ENCODE peak calls at places on chromosomes 7 and 10, in seven cellular contexts. One of them, this sample, is unnamed.

GRCh38 chr7:34062826-34063225 is 157.5 kb downstream of the BMPER start:
- DNase-seq in activated CD8-positive, alpha-beta memory T cell treated with anti-CD3 and anti-CD28 coated beads for 24 hours: no peak
- DNase-seq in activated naive CD8-positive, alpha-beta T cell treated with anti-CD3 and anti-CD28 coated beads for 36 hours: no peak
- DNase-seq in cortex of kidney: no peak
- DNase-seq in nephron progenitor cell: no peak
- DNase-seq in pons: no peak
- DNase-seq in posterior cingulate gyrus: no peak
- DNase-seq in this sample: no peak

GRCh38 chr7:152462995-152463713 is 27.4 kb upstream of the KMT2C start:
- DNase-seq in activated CD8-positive, alpha-beta memory T cell treated with anti-CD3 and anti-CD28 coated beads for 24 hours: no peak
- DNase-seq in activated naive CD8-positive, alpha-beta T cell treated with anti-CD3 and anti-CD28 coated beads for 36 hours: no peak
- DNase-seq in cortex of kidney: no peak
- DNase-seq in nephron progenitor cell: peak; percentile 66
- DNase-seq in pons: no peak
- DNase-seq in posterior cingulate gyrus: peak; percentile 31
- DNase-seq in this sample: peak; percentile 60

GRCh38 chr7:4020086-4020485 is 662.0 kb upstream of the FOXK1 start:
- DNase-seq in activated CD8-positive, alpha-beta memory T cell treated with anti-CD3 and anti-CD28 coated beads for 24 hours: no peak
- DNase-seq in activated naive CD8-positive, alpha-beta T cell treated with anti-CD3 and anti-CD28 coated beads for 36 hours: no peak
- DNase-seq in cortex of kidney: no peak
- DNase-seq in nephron progenitor cell: no peak
- DNase-seq in pons: no peak
- DNase-seq in posterior cingulate gyrus: no peak
- DNase-seq in this sample: no peak

GRCh38 chr10:83144461-83144860 is 994.8 kb upstream of the GHITM start:
- DNase-seq in activated CD8-positive, alpha-beta memory T cell treated with anti-CD3 and anti-CD28 coated beads for 24 hours: no peak
- DNase-seq in activated naive CD8-positive, alpha-beta T cell treated with anti-CD3 and anti-CD28 coated beads for 36 hours: no peak
- DNase-seq in cortex of kidney: no peak
- DNase-seq in nephron progenitor cell: no peak
- DNase-seq in pons: no peak
- DNase-seq in posterior cingulate gyrus: no peak
- DNase-seq in this sample: no peak

GRCh38 chr10:24858244-24858907 is 94.0 kb downstream of the PRTFDC1 start:
- DNase-seq in activated CD8-positive, alpha-beta memory T cell treated with anti-CD3 and anti-CD28 coated beads for 24 hours: no peak
- DNase-seq in activated naive CD8-positive, alpha-beta T cell treated with anti-CD3 and anti-CD28 coated beads for 36 hours: no peak
- DNase-seq in cortex of kidney: no peak
- DNase-seq in nephron progenitor cell: peak; percentile 11
- DNase-seq in pons: no peak
- DNase-seq in posterior cingulate gyrus: no peak
- DNase-seq in this sample: peak; percentile 75

GRCh38 chr10:17836917-17837316 is 27.8 kb downstream of the MRC1 start:
- DNase-seq in activated CD8-positive, alpha-beta memory T cell treated with anti-CD3 and anti-CD28 coated beads for 24 hours: no peak
- DNase-seq in activated naive CD8-positive, alpha-beta T cell treated with anti-CD3 and anti-CD28 coated beads for 36 hours: no peak
- DNase-seq in cortex of kidney: no peak
- DNase-seq in nephron progenitor cell: peak; percentile 6
- DNase-seq in pons: peak; percentile 22
- DNase-seq in posterior cingulate gyrus: no peak
- DNase-seq in this sample: peak; percentile 74

GRCh38 chr10:63129888-63130287 is 3.2 kb upstream of the NRBF2 start:
- DNase-seq in activated CD8-positive, alpha-beta memory T cell treated with anti-CD3 and anti-CD28 coated beads for 24 hours: no peak
- DNase-seq in activated naive CD8-positive, alpha-beta T cell treated with anti-CD3 and anti-CD28 coated beads for 36 hours: no peak
- DNase-seq in cortex of kidney: no peak
- DNase-seq in nephron progenitor cell: no peak
- DNase-seq in pons: no peak
- DNase-seq in posterior cingulate gyrus: no peak
- DNase-seq in this sample: no peak

GRCh38 chr7:100071018-100071723 is 10.4 kb downstream of the ZNF3 start:
- DNase-seq in activated CD8-positive, alpha-beta memory T cell treated with anti-CD3 and anti-CD28 coated beads for 24 hours: no peak
- DNase-seq in activated naive CD8-positive, alpha-beta T cell treated with anti-CD3 and anti-CD28 coated beads for 36 hours: no peak
- DNase-seq in cortex of kidney: no peak
- DNase-seq in nephron progenitor cell: no peak
- DNase-seq in pons: no peak
- DNase-seq in posterior cingulate gyrus: no peak
- DNase-seq in this sample: no peak

GRCh38 chr7:108246227-108246837 is 116.2 kb upstream of the LAMB4 start:
- DNase-seq in activated CD8-positive, alpha-beta memory T cell treated with anti-CD3 and anti-CD28 coated beads for 24 hours: no peak
- DNase-seq in activated naive CD8-positive, alpha-beta T cell treated with anti-CD3 and anti-CD28 coated beads for 36 hours: no peak
- DNase-seq in cortex of kidney: no peak
- DNase-seq in nephron progenitor cell: peak; percentile 6
- DNase-seq in pons: no peak
- DNase-seq in posterior cingulate gyrus: no peak
- DNase-seq in this sample: peak; percentile 90

GRCh38 chr7:31882187-31882586 is 188.0 kb downstream of the PDE1C start:
- DNase-seq in activated CD8-positive, alpha-beta memory T cell treated with anti-CD3 and anti-CD28 coated beads for 24 hours: no peak
- DNase-seq in activated naive CD8-positive, alpha-beta T cell treated with anti-CD3 and anti-CD28 coated beads for 36 hours: no peak
- DNase-seq in cortex of kidney: no peak
- DNase-seq in nephron progenitor cell: no peak
- DNase-seq in pons: peak; percentile 85
- DNase-seq in posterior cingulate gyrus: peak; percentile 16
- DNase-seq in this sample: no peak

GRCh38 chr10:79048639-79049550 is 19.9 kb upstream of the ZMIZ1 start:
- DNase-seq in activated CD8-positive, alpha-beta memory T cell treated with anti-CD3 and anti-CD28 coated beads for 24 hours: no peak
- DNase-seq in activated naive CD8-positive, alpha-beta T cell treated with anti-CD3 and anti-CD28 coated beads for 36 hours: no peak
- DNase-seq in cortex of kidney: no peak
- DNase-seq in nephron progenitor cell: no peak
- DNase-seq in pons: no peak
- DNase-seq in posterior cingulate gyrus: peak; percentile 2
- DNase-seq in this sample: no peak

GRCh38 chr7:116393654-116394053 is 105.9 kb upstream of the CAV2 start:
- DNase-seq in activated CD8-positive, alpha-beta memory T cell treated with anti-CD3 and anti-CD28 coated beads for 24 hours: no peak
- DNase-seq in activated naive CD8-positive, alpha-beta T cell treated with anti-CD3 and anti-CD28 coated beads for 36 hours: no peak
- DNase-seq in cortex of kidney: no peak
- DNase-seq in nephron progenitor cell: no peak
- DNase-seq in pons: no peak
- DNase-seq in posterior cingulate gyrus: no peak
- DNase-seq in this sample: peak; percentile 77

GRCh38 chr10:123507298-123507697 is 158.9 kb upstream of the GPR26 start:
- DNase-seq in activated CD8-positive, alpha-beta memory T cell treated with anti-CD3 and anti-CD28 coated beads for 24 hours: no peak
- DNase-seq in activated naive CD8-positive, alpha-beta T cell treated with anti-CD3 and anti-CD28 coated beads for 36 hours: no peak
- DNase-seq in cortex of kidney: no peak
- DNase-seq in nephron progenitor cell: no peak
- DNase-seq in pons: no peak
- DNase-seq in posterior cingulate gyrus: no peak
- DNase-seq in this sample: no peak

GRCh38 chr10:75097666-75098285 is 13.7 kb upstream of the SAMD8 start:
- DNase-seq in activated CD8-positive, alpha-beta memory T cell treated with anti-CD3 and anti-CD28 coated beads for 24 hours: no peak
- DNase-seq in activated naive CD8-positive, alpha-beta T cell treated with anti-CD3 and anti-CD28 coated beads for 36 hours: no peak
- DNase-seq in cortex of kidney: no peak
- DNase-seq in nephron progenitor cell: no peak
- DNase-seq in pons: no peak
- DNase-seq in posterior cingulate gyrus: no peak
- DNase-seq in this sample: peak; percentile 15

GRCh38 chr7:12729112-12729511 is 41.7 kb downstream of the ARL4A start:
- DNase-seq in activated CD8-positive, alpha-beta memory T cell treated with anti-CD3 and anti-CD28 coated beads for 24 hours: no peak
- DNase-seq in activated naive CD8-positive, alpha-beta T cell treated with anti-CD3 and anti-CD28 coated beads for 36 hours: no peak
- DNase-seq in cortex of kidney: no peak
- DNase-seq in nephron progenitor cell: no peak
- DNase-seq in pons: peak; percentile 73
- DNase-seq in posterior cingulate gyrus: peak; percentile 24
- DNase-seq in this sample: peak; percentile 65

GRCh38 chr10:1454964-1455363 is 282.4 kb downstream of the ADARB2 start:
- DNase-seq in activated CD8-positive, alpha-beta memory T cell treated with anti-CD3 and anti-CD28 coated beads for 24 hours: no peak
- DNase-seq in activated naive CD8-positive, alpha-beta T cell treated with anti-CD3 and anti-CD28 coated beads for 36 hours: no peak
- DNase-seq in cortex of kidney: no peak
- DNase-seq in nephron progenitor cell: no peak
- DNase-seq in pons: no peak
- DNase-seq in posterior cingulate gyrus: no peak
- DNase-seq in this sample: no peak

GRCh38 chr7:18201349-18201748 is 173.7 kb upstream of the PRPS1L1 start:
- DNase-seq in activated CD8-positive, alpha-beta memory T cell treated with anti-CD3 and anti-CD28 coated beads for 24 hours: no peak
- DNase-seq in activated naive CD8-positive, alpha-beta T cell treated with anti-CD3 and anti-CD28 coated beads for 36 hours: no peak
- DNase-seq in cortex of kidney: no peak
- DNase-seq in nephron progenitor cell: no peak
- DNase-seq in pons: no peak
- DNase-seq in posterior cingulate gyrus: no peak
- DNase-seq in this sample: no peak

GRCh38 chr10:89959433-89960110 is 258.2 kb downstream of the KIF20B start:
- DNase-seq in activated CD8-positive, alpha-beta memory T cell treated with anti-CD3 and anti-CD28 coated beads for 24 hours: no peak
- DNase-seq in activated naive CD8-positive, alpha-beta T cell treated with anti-CD3 and anti-CD28 coated beads for 36 hours: no peak
- DNase-seq in cortex of kidney: no peak
- DNase-seq in nephron progenitor cell: no peak
- DNase-seq in pons: no peak
- DNase-seq in posterior cingulate gyrus: no peak
- DNase-seq in this sample: no peak

GRCh38 chr10:13831711-13832110 is 244.9 kb downstream of the PRPF18 start:
- DNase-seq in activated CD8-positive, alpha-beta memory T cell treated with anti-CD3 and anti-CD28 coated beads for 24 hours: no peak
- DNase-seq in activated naive CD8-positive, alpha-beta T cell treated with anti-CD3 and anti-CD28 coated beads for 36 hours: no peak
- DNase-seq in cortex of kidney: no peak
- DNase-seq in nephron progenitor cell: no peak
- DNase-seq in pons: peak; percentile 39
- DNase-seq in posterior cingulate gyrus: no peak
- DNase-seq in this sample: peak; percentile 34

GRCh38 chr7:24817339-24817738 is 60.1 kb upstream of the GSDME start:
- DNase-seq in activated CD8-positive, alpha-beta memory T cell treated with anti-CD3 and anti-CD28 coated beads for 24 hours: no peak
- DNase-seq in activated naive CD8-positive, alpha-beta T cell treated with anti-CD3 and anti-CD28 coated beads for 36 hours: no peak
- DNase-seq in cortex of kidney: no peak
- DNase-seq in nephron progenitor cell: no peak
- DNase-seq in pons: no peak
- DNase-seq in posterior cingulate gyrus: no peak
- DNase-seq in this sample: no peak

GRCh38 chr7:139598642-139599041 is 75.2 kb downstream of the CLEC2L start:
- DNase-seq in activated CD8-positive, alpha-beta memory T cell treated with anti-CD3 and anti-CD28 coated beads for 24 hours: no peak
- DNase-seq in activated naive CD8-positive, alpha-beta T cell treated with anti-CD3 and anti-CD28 coated beads for 36 hours: no peak
- DNase-seq in cortex of kidney: no peak
- DNase-seq in nephron progenitor cell: no peak
- DNase-seq in pons: peak; percentile 77
- DNase-seq in posterior cingulate gyrus: no peak
- DNase-seq in this sample: no peak

GRCh38 chr10:129631011-129631410 is 164.0 kb downstream of the MGMT start:
- DNase-seq in activated CD8-positive, alpha-beta memory T cell treated with anti-CD3 and anti-CD28 coated beads for 24 hours: no peak
- DNase-seq in activated naive CD8-positive, alpha-beta T cell treated with anti-CD3 and anti-CD28 coated beads for 36 hours: no peak
- DNase-seq in cortex of kidney: no peak
- DNase-seq in nephron progenitor cell: no peak
- DNase-seq in pons: no peak
- DNase-seq in posterior cingulate gyrus: no peak
- DNase-seq in this sample: no peak

GRCh38 chr10:50653142-50653541 is 29.4 kb upstream of the SGMS1 start:
- DNase-seq in activated CD8-positive, alpha-beta memory T cell treated with anti-CD3 and anti-CD28 coated beads for 24 hours: no peak
- DNase-seq in activated naive CD8-positive, alpha-beta T cell treated with anti-CD3 and anti-CD28 coated beads for 36 hours: no peak
- DNase-seq in cortex of kidney: no peak
- DNase-seq in nephron progenitor cell: no peak
- DNase-seq in pons: peak; percentile 59
- DNase-seq in posterior cingulate gyrus: no peak
- DNase-seq in this sample: peak; percentile 64

GRCh38 chr7:95950698-95951097 is 178.3 kb downstream of the DYNC1I1 start:
- DNase-seq in activated CD8-positive, alpha-beta memory T cell treated with anti-CD3 and anti-CD28 coated beads for 24 hours: no peak
- DNase-seq in activated naive CD8-positive, alpha-beta T cell treated with anti-CD3 and anti-CD28 coated beads for 36 hours: no peak
- DNase-seq in cortex of kidney: no peak
- DNase-seq in nephron progenitor cell: no peak
- DNase-seq in pons: no peak
- DNase-seq in posterior cingulate gyrus: no peak
- DNase-seq in this sample: peak; percentile 6

GRCh38 chr10:71278691-71279588 is 40.1 kb upstream of the SLC29A3 start:
- DNase-seq in activated CD8-positive, alpha-beta memory T cell treated with anti-CD3 and anti-CD28 coated beads for 24 hours: no peak
- DNase-seq in activated naive CD8-positive, alpha-beta T cell treated with anti-CD3 and anti-CD28 coated beads for 36 hours: no peak
- DNase-seq in cortex of kidney: no peak
- DNase-seq in nephron progenitor cell: no peak
- DNase-seq in pons: peak; percentile 59
- DNase-seq in posterior cingulate gyrus: peak; percentile 51
- DNase-seq in this sample: no peak

GRCh38 chr7:43517464-43517863 is 65.4 kb upstream of the STK17A start:
- DNase-seq in activated CD8-positive, alpha-beta memory T cell treated with anti-CD3 and anti-CD28 coated beads for 24 hours: no peak
- DNase-seq in activated naive CD8-positive, alpha-beta T cell treated with anti-CD3 and anti-CD28 coated beads for 36 hours: no peak
- DNase-seq in cortex of kidney: no peak
- DNase-seq in nephron progenitor cell: no peak
- DNase-seq in pons: no peak
- DNase-seq in posterior cingulate gyrus: no peak
- DNase-seq in this sample: no peak

GRCh38 chr7:7567898-7568531 is 1.3 kb downstream of the MIOS start:
- DNase-seq in activated CD8-positive, alpha-beta memory T cell treated with anti-CD3 and anti-CD28 coated beads for 24 hours: no peak
- DNase-seq in activated naive CD8-positive, alpha-beta T cell treated with anti-CD3 and anti-CD28 coated beads for 36 hours: no peak
- DNase-seq in cortex of kidney: no peak
- DNase-seq in nephron progenitor cell: no peak
- DNase-seq in pons: no peak
- DNase-seq in posterior cingulate gyrus: no peak
- DNase-seq in this sample: no peak

GRCh38 chr7:148447221-148447845 is 143.2 kb upstream of the C7orf33 start:
- DNase-seq in activated CD8-positive, alpha-beta memory T cell treated with anti-CD3 and anti-CD28 coated beads for 24 hours: no peak
- DNase-seq in activated naive CD8-positive, alpha-beta T cell treated with anti-CD3 and anti-CD28 coated beads for 36 hours: no peak
- DNase-seq in cortex of kidney: no peak
- DNase-seq in nephron progenitor cell: no peak
- DNase-seq in pons: no peak
- DNase-seq in posterior cingulate gyrus: no peak
- DNase-seq in this sample: no peak

GRCh38 chr7:131602304-131602993 is 46.0 kb upstream of the PODXL start:
- DNase-seq in activated CD8-positive, alpha-beta memory T cell treated with anti-CD3 and anti-CD28 coated beads for 24 hours: no peak
- DNase-seq in activated naive CD8-positive, alpha-beta T cell treated with anti-CD3 and anti-CD28 coated beads for 36 hours: no peak
- DNase-seq in cortex of kidney: no peak
- DNase-seq in nephron progenitor cell: no peak
- DNase-seq in pons: no peak
- DNase-seq in posterior cingulate gyrus: no peak
- DNase-seq in this sample: no peak

GRCh38 chr10:119522747-119523426 is 19.6 kb downstream of the RGS10 start:
- DNase-seq in activated CD8-positive, alpha-beta memory T cell treated with anti-CD3 and anti-CD28 coated beads for 24 hours: no peak
- DNase-seq in activated naive CD8-positive, alpha-beta T cell treated with anti-CD3 and anti-CD28 coated beads for 36 hours: peak; percentile 34
- DNase-seq in cortex of kidney: no peak
- DNase-seq in nephron progenitor cell: no peak
- DNase-seq in pons: no peak
- DNase-seq in posterior cingulate gyrus: no peak
- DNase-seq in this sample: no peak

GRCh38 chr7:93926800-93927199 is 5.3 kb downstream of the GNG11 start:
- DNase-seq in activated CD8-positive, alpha-beta memory T cell treated with anti-CD3 and anti-CD28 coated beads for 24 hours: no peak
- DNase-seq in activated naive CD8-positive, alpha-beta T cell treated with anti-CD3 and anti-CD28 coated beads for 36 hours: no peak
- DNase-seq in cortex of kidney: no peak
- DNase-seq in nephron progenitor cell: no peak
- DNase-seq in pons: no peak
- DNase-seq in posterior cingulate gyrus: no peak
- DNase-seq in this sample: no peak

GRCh38 chr10:3835770-3836169 is 50.8 kb upstream of the KLF6 start:
- DNase-seq in activated CD8-positive, alpha-beta memory T cell treated with anti-CD3 and anti-CD28 coated beads for 24 hours: no peak
- DNase-seq in activated naive CD8-positive, alpha-beta T cell treated with anti-CD3 and anti-CD28 coated beads for 36 hours: no peak
- DNase-seq in cortex of kidney: no peak
- DNase-seq in nephron progenitor cell: no peak
- DNase-seq in pons: peak; percentile 41
- DNase-seq in posterior cingulate gyrus: no peak
- DNase-seq in this sample: no peak

GRCh38 chr10:1171586-1171985 is 115.4 kb downstream of the WDR37 start:
- DNase-seq in activated CD8-positive, alpha-beta memory T cell treated with anti-CD3 and anti-CD28 coated beads for 24 hours: no peak
- DNase-seq in activated naive CD8-positive, alpha-beta T cell treated with anti-CD3 and anti-CD28 coated beads for 36 hours: no peak
- DNase-seq in cortex of kidney: no peak
- DNase-seq in nephron progenitor cell: no peak
- DNase-seq in pons: no peak
- DNase-seq in posterior cingulate gyrus: peak; percentile 2
- DNase-seq in this sample: no peak

GRCh38 chr10:13945760-13946460 is 359.1 kb downstream of the PRPF18 start:
- DNase-seq in activated CD8-positive, alpha-beta memory T cell treated with anti-CD3 and anti-CD28 coated beads for 24 hours: no peak
- DNase-seq in activated naive CD8-positive, alpha-beta T cell treated with anti-CD3 and anti-CD28 coated beads for 36 hours: no peak
- DNase-seq in cortex of kidney: no peak
- DNase-seq in nephron progenitor cell: peak; percentile 47
- DNase-seq in pons: peak; percentile 56
- DNase-seq in posterior cingulate gyrus: no peak
- DNase-seq in this sample: peak; percentile 30

GRCh38 chr10:126373982-126374381 is 14.3 kb downstream of the ADAM12 start:
- DNase-seq in activated CD8-positive, alpha-beta memory T cell treated with anti-CD3 and anti-CD28 coated beads for 24 hours: no peak
- DNase-seq in activated naive CD8-positive, alpha-beta T cell treated with anti-CD3 and anti-CD28 coated beads for 36 hours: no peak
- DNase-seq in cortex of kidney: no peak
- DNase-seq in nephron progenitor cell: no peak
- DNase-seq in pons: no peak
- DNase-seq in posterior cingulate gyrus: no peak
- DNase-seq in this sample: peak; percentile 42

GRCh38 chr7:2843711-2844152 is 376 bp downstream of the GNA12 start:
- DNase-seq in activated CD8-positive, alpha-beta memory T cell treated with anti-CD3 and anti-CD28 coated beads for 24 hours: peak; percentile 67
- DNase-seq in activated naive CD8-positive, alpha-beta T cell treated with anti-CD3 and anti-CD28 coated beads for 36 hours: peak; percentile 38
- DNase-seq in cortex of kidney: no peak
- DNase-seq in nephron progenitor cell: no peak
- DNase-seq in pons: no peak
- DNase-seq in posterior cingulate gyrus: no peak
- DNase-seq in this sample: no peak

This sample was measured in iris pigment epithelial cell.